ENCODE peak calls at places on chromosomes 12 and 14, in eight cellular contexts. N is fibroblast of lung, P is GM23338, J is A549, Z is PC-3, Y is endothelial cell of umbilical vein, W is IMR-90, O is astrocyte. F is an unnamed sample.

GRCh38 chr14:67526676-67527459 is 6.2 kb upstream of the PLEKHH1 start:
- DNase-seq in N (peak; percentile 53), P (peak; percentile 89), J (peak; percentile 71), Z (peak; percentile 63), Y (peak; percentile 62), W (peak; percentile 45), O (peak; percentile 16), F (peak; percentile 68)

GRCh38 chr12:74527491-74527890 is 10.1 kb upstream of the ATXN7L3B start:
- DNase-seq in N (no peak), P (no peak), J (no peak), Z (no peak), Y (no peak), W (no peak), O (no peak), F (no peak)

GRCh38 chr14:61573748-61574513 is 121.4 kb upstream of the HIF1A start:
- DNase-seq in N (no peak), P (no peak), J (no peak), Z (peak; percentile 81), Y (no peak), W (peak; percentile 73), O (peak; percentile 74), F (no peak)

GRCh38 chr12:105319691-105320209 is 10.7 kb upstream of the C12orf75 start:
- DNase-seq in N (no peak), P (peak; percentile 41), J (peak; percentile 46), Z (no peak), Y (no peak), W (no peak), O (no peak), F (no peak)

GRCh38 chr14:102952276-102952675 is 29.8 kb downstream of the AMN start:
- DNase-seq in N (no peak), P (no peak), J (no peak), Z (no peak), Y (no peak), W (no peak), O (no peak), F (no peak)

GRCh38 chr12:16606201-16606849 is 363 bp upstream of the LMO3 start:
- DNase-seq in N (peak; percentile 37), P (peak; percentile 86), J (no peak), Z (peak; percentile 25), Y (peak; percentile 42), W (peak; percentile 27), O (peak; percentile 27), F (peak; percentile 59)

GRCh38 chr12:68358532-68359485 is 26.6 kb upstream of the MDM1 start:
- DNase-seq in N (peak; percentile 84), P (peak; percentile 81), J (peak; percentile 88), Z (peak; percentile 84), Y (peak; percentile 83), W (peak; percentile 82), O (peak; percentile 60), F (peak; percentile 79)

GRCh38 chr12:24879644-24880043 is 69.3 kb downstream of the BCAT1 start:
- DNase-seq in N (no peak), P (no peak), J (no peak), Z (no peak), Y (no peak), W (no peak), O (no peak), F (no peak)

GRCh38 chr12:30610718-30611117 is 85.0 kb downstream of the IPO8 start:
- DNase-seq in N (no peak), P (peak; percentile 78), J (no peak), Z (no peak), Y (no peak), W (no peak), O (no peak), F (no peak)

GRCh38 chr12:132955094-132955932 is 793 bp downstream of the ZNF605 start:
- DNase-seq in N (peak; percentile 81), P (peak; percentile 52), J (peak; percentile 65), Z (peak; percentile 69), Y (peak; percentile 60), W (peak; percentile 67), O (peak; percentile 63), F (peak; percentile 67)

GRCh38 chr14:88962356-88962755 is 137.9 kb downstream of the TTC8 start:
- DNase-seq in N (no peak), P (no peak), J (no peak), Z (no peak), Y (no peak), W (no peak), O (no peak), F (no peak)

DNA sequence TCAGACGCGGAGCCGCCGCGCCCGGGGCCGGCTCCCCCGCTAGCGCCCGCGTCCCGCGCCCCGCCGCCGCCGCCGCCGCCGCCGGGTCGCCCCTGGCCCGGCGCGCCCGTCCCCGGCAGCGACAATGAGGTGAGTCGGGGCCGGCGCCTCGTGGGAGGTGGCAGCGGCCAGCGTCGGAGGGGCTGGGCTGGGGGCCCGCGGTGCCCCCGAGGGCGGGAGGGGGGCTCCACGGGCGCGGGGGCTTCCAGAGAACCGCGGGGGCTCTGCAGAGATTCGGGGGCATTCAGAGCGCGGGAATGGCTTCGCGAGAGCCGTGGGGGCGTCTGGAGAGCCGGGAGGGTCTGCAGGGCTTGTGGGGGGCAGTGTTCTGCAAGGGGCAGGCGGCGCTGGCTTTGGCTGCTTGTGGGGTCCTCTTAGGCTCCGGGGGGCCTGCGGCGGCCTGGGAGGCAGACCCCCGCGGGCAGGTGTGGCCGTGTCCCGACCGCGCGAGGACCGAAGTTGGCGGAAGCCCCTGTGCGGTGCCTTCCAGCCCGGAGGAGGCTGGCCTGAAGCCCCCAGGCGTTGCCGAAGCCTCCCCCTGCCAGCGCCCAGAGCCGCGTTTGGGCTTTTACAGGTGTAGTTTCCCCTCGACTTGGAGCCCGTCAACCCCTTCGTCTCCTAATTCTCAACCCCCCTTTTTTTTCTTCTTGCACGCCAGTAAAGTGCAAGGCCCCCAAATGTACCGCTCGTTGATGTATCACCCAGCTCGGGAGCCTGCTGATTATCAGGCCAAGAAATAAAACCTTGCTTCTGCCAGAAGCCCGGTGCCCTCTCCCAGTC is 93.1 kb upstream of the EVL start:
- DNase-seq in N (no peak), P (peak; percentile 47), J (no peak), Z (no peak), Y (no peak), W (peak; percentile 21), O (no peak), F (no peak)
- H3K4me3 ChIP-seq in N (peak overlapping the region; percentile 82), P (peak overlapping the region; percentile 57), J (peak overlapping the region; percentile 83), Z (peak overlapping the region; percentile 79), Y (peak overlapping the region; percentile 87), W (peak overlapping the region; percentile 96), O (peak overlapping the region; percentile 74), F (peak overlapping the region; percentile 18)

GRCh38 chr14:105902131-105902898 is 375.9 kb downstream of the TMEM121 start:
- DNase-seq in N (no peak), P (no peak), J (no peak), Z (no peak), Y (no peak), W (no peak), O (no peak), F (no peak)

GRCh38 chr14:105901226-105901625 is 374.8 kb downstream of the TMEM121 start:
- DNase-seq in N (no peak), P (no peak), J (no peak), Z (no peak), Y (no peak), W (no peak), O (no peak), F (no peak)

GRCh38 chr14:105899657-105900397 is 373.4 kb downstream of the TMEM121 start:
- DNase-seq in N (no peak), P (no peak), J (no peak), Z (no peak), Y (no peak), W (no peak), O (no peak), F (no peak)

GRCh38 chr14:105899071-105899641 is 372.8 kb downstream of the TMEM121 start:
- DNase-seq in N (no peak), P (no peak), J (no peak), Z (no peak), Y (no peak), W (no peak), O (no peak), F (no peak)

DNA sequence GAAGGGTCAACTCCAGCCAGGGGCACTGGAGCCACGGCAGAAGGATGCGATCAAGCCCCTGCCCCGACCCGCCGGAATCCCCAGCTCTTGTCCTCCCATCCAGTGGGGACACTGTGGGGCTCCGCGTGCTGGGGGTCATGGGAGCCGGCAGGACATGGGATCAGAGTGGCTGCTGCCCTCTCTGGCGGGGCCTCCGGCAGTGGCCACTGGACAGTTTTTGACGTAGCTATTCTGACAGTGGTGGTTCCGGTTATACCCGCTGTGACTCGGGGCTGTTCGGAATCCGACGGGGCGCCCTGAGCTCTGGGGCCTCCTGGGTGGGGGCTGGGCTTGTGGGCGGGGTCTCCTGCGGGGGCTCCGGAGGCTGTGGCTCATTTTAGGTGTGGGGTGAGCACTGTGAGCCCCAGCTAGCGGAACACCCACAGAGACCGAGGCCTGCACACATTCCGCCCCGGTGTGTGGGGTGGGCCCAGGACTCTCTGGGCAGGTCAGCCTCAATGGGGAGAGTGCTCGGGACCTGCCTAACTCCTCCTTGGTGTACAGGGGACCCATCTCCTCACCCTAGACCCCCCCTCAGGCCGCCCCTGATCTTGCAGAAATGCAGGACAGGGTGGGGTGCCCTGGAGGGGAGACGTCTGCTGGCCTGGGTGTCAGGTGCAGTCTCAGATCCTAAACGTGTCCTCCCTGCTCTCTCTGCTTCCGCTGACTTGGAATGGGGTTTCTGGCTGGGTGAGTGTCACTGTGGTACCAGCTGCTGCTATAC is 374.2 kb downstream of the TMEM121 start:
- DNase-seq in N (no peak), P (no peak), J (no peak), Z (no peak), Y (no peak), W (no peak), O (no peak), F (no peak)
- H3K4me2 ChIP-seq in N (no peak overlapping the region), P (no peak overlapping the region), J (no peak overlapping the region), Z (no peak overlapping the region), Y (no peak overlapping the region), W (no peak overlapping the region), O (no peak overlapping the region), F (no peak overlapping the region)

DNA sequence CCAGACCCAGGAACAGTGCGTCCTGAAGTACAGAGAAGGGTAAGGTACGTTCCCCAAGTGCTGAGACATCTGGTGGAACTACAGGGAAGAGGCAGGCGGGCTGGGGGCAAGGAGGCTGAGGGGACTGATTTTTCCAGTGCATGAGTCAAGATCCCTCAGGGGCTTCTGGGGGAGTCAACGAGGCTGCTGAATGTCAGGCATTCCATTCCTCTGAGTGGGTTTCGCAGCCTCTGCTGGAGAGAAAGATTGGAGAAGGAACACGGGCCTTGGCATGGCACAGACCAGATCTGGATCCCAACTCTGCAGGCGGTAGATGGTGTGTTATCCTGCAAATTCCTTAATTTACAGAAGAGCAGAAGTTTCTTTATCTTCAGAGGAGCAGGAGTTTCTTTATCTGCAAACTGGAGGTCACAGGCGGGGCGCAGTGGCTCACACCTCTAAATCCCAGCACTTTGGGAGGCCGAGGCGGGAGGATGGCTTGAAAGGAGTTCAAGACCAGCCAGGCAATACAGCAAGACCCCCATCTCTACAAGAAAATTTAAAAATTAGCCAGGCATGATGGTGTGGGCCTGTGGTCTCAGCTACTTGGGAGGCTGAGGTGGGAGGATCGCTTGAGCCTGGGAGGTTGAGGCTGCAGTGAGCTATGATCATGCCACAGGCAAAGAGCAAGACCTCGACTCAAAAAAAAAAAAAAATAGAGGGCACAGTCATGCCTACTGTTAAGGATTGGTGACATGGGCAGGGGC is 132.6 kb upstream of the MAP1LC3B2 start:
- DNase-seq in N (peak; percentile 93), P (peak; percentile 89), J (peak; percentile 98), Z (peak; percentile 99), Y (peak; percentile 30), W (peak; percentile 98), O (peak; percentile 95), F (peak; percentile 91)
- H3K4me3 ChIP-seq in N (no peak overlapping the region), P (peak overlapping the region; percentile 22), J (no peak overlapping the region), Z (no peak overlapping the region), Y (no peak overlapping the region), W (no peak overlapping the region), O (no peak overlapping the region), F (no peak overlapping the region)

DNA sequence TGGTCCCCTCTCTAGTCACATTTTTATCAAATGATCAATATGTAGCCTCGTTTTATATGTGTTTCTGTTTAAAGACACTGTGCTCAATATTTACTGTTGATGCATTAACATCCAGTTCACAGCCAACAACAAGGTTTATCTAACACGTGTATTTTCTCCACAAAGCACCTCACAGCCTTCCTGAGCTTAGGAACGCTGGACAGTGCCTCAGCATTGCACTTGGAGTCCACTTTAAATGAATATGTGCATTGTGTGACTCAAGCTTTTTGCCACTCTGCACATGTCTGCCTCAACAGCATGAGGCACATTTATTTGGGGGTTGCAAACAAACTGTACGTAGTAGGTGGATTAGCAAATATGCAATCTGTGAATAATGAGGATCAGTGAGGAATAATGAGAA is 4.9 kb downstream of the SMCO2 start:
- DNase-seq in N (no peak), P (no peak), J (no peak), Z (no peak), Y (no peak), W (no peak), O (no peak), F (no peak)
- H3K4me2 ChIP-seq in N (no peak overlapping the region), P (no peak overlapping the region), J (no peak overlapping the region), Z (no peak overlapping the region), Y (no peak overlapping the region), W (no peak overlapping the region), O (no peak overlapping the region), F (no peak overlapping the region)

F was measured in hepatocyte.